ENCODE peak calls at places on chromosomes 11 and 22, in four cellular contexts. One of them, this sample, is unnamed.

GRCh38 chr22:24247011-24247507 is 2.2 kb upstream of the GGT5 start:
- DNase-seq in right cardiac atrium: no peak
- DNase-seq in stimulated activated effector memory CD8-positive, alpha-beta T cell treated with anti-CD3 and anti-CD28 coated beads, Interleukin-12 subunit alpha, Interleukin-12 subunit beta, amount 100 ng/mL, for 72 hours: no peak
- DNase-seq in activated CD4-positive, alpha-beta T cell treated with anti-CD3 and anti-CD28 coated beads, Interleukin-2, amount 10 ng/mL, durations not matched to agents 7 days and 5 days: no peak
- DNase-seq in this sample: no peak

GRCh38 chr11:123518496-123519054 is 88.5 kb downstream of the GRAMD1B start:
- DNase-seq in activated CD4-positive, alpha-beta T cell treated with anti-CD3 and anti-CD28 coated beads, Interleukin-2, amount 10 ng/mL, durations not matched to agents 7 days and 5 days: no peak
- DNase-seq in stimulated activated effector memory CD8-positive, alpha-beta T cell treated with anti-CD3 and anti-CD28 coated beads, Interleukin-12 subunit alpha, Interleukin-12 subunit beta, amount 100 ng/mL, for 72 hours: no peak
- DNase-seq in right cardiac atrium: no peak
- DNase-seq in this sample: no peak

GRCh38 chr22:18091478-18091877 is 13.7 kb downstream of the PEX26 start:
- DNase-seq in stimulated activated effector memory CD8-positive, alpha-beta T cell treated with anti-CD3 and anti-CD28 coated beads, Interleukin-12 subunit alpha, Interleukin-12 subunit beta, amount 100 ng/mL, for 72 hours: no peak
- DNase-seq in activated CD4-positive, alpha-beta T cell treated with anti-CD3 and anti-CD28 coated beads, Interleukin-2, amount 10 ng/mL, durations not matched to agents 7 days and 5 days: no peak
- DNase-seq in right cardiac atrium: no peak
- DNase-seq in this sample: no peak

GRCh38 chr22:26927841-26928240 is 270.5 kb downstream of the MIAT start:
- DNase-seq in right cardiac atrium: no peak
- DNase-seq in stimulated activated effector memory CD8-positive, alpha-beta T cell treated with anti-CD3 and anti-CD28 coated beads, Interleukin-12 subunit alpha, Interleukin-12 subunit beta, amount 100 ng/mL, for 72 hours: no peak
- DNase-seq in activated CD4-positive, alpha-beta T cell treated with anti-CD3 and anti-CD28 coated beads, Interleukin-2, amount 10 ng/mL, durations not matched to agents 7 days and 5 days: no peak
- DNase-seq in this sample: no peak

GRCh38 chr11:94968334-94968958 is 4.9 kb downstream of the CWC15 start:
- DNase-seq in stimulated activated effector memory CD8-positive, alpha-beta T cell treated with anti-CD3 and anti-CD28 coated beads, Interleukin-12 subunit alpha, Interleukin-12 subunit beta, amount 100 ng/mL, for 72 hours: no peak
- DNase-seq in right cardiac atrium: no peak
- DNase-seq in activated CD4-positive, alpha-beta T cell treated with anti-CD3 and anti-CD28 coated beads, Interleukin-2, amount 10 ng/mL, durations not matched to agents 7 days and 5 days: no peak
- DNase-seq in this sample: no peak

GRCh38 chr22:20080445-20080775 is 369 bp downstream of the DGCR8 start:
- DNase-seq in right cardiac atrium: peak
- DNase-seq in activated CD4-positive, alpha-beta T cell treated with anti-CD3 and anti-CD28 coated beads, Interleukin-2, amount 10 ng/mL, durations not matched to agents 7 days and 5 days: peak
- DNase-seq in stimulated activated effector memory CD8-positive, alpha-beta T cell treated with anti-CD3 and anti-CD28 coated beads, Interleukin-12 subunit alpha, Interleukin-12 subunit beta, amount 100 ng/mL, for 72 hours: peak
- DNase-seq in this sample: peak

GRCh38 chr22:49983148-49984042 is 22.8 kb downstream of the PIM3 start:
- DNase-seq in right cardiac atrium: no peak
- DNase-seq in activated CD4-positive, alpha-beta T cell treated with anti-CD3 and anti-CD28 coated beads, Interleukin-2, amount 10 ng/mL, durations not matched to agents 7 days and 5 days: no peak
- DNase-seq in stimulated activated effector memory CD8-positive, alpha-beta T cell treated with anti-CD3 and anti-CD28 coated beads, Interleukin-12 subunit alpha, Interleukin-12 subunit beta, amount 100 ng/mL, for 72 hours: peak
- DNase-seq in this sample: peak

GRCh38 chr11:73839123-73839457 is 37.6 kb downstream of the COA4 start:
- DNase-seq in stimulated activated effector memory CD8-positive, alpha-beta T cell treated with anti-CD3 and anti-CD28 coated beads, Interleukin-12 subunit alpha, Interleukin-12 subunit beta, amount 100 ng/mL, for 72 hours: no peak
- DNase-seq in right cardiac atrium: no peak
- DNase-seq in activated CD4-positive, alpha-beta T cell treated with anti-CD3 and anti-CD28 coated beads, Interleukin-2, amount 10 ng/mL, durations not matched to agents 7 days and 5 days: no peak
- DNase-seq in this sample: no peak

GRCh38 chr11:75814369-75814685 is 683 bp upstream of the UVRAG start:
- DNase-seq in stimulated activated effector memory CD8-positive, alpha-beta T cell treated with anti-CD3 and anti-CD28 coated beads, Interleukin-12 subunit alpha, Interleukin-12 subunit beta, amount 100 ng/mL, for 72 hours: no peak
- DNase-seq in activated CD4-positive, alpha-beta T cell treated with anti-CD3 and anti-CD28 coated beads, Interleukin-2, amount 10 ng/mL, durations not matched to agents 7 days and 5 days: no peak
- DNase-seq in right cardiac atrium: no peak
- DNase-seq in this sample: no peak

GRCh38 chr22:38461057-38461413 is 6.0 kb upstream of the KCNJ4 start:
- DNase-seq in right cardiac atrium: no peak
- DNase-seq in activated CD4-positive, alpha-beta T cell treated with anti-CD3 and anti-CD28 coated beads, Interleukin-2, amount 10 ng/mL, durations not matched to agents 7 days and 5 days: no peak
- DNase-seq in stimulated activated effector memory CD8-positive, alpha-beta T cell treated with anti-CD3 and anti-CD28 coated beads, Interleukin-12 subunit alpha, Interleukin-12 subunit beta, amount 100 ng/mL, for 72 hours: no peak
- DNase-seq in this sample: no peak

GRCh38 chr22:49574861-49575702 is 252.6 kb downstream of the BRD1 start:
- DNase-seq in right cardiac atrium: peak
- DNase-seq in stimulated activated effector memory CD8-positive, alpha-beta T cell treated with anti-CD3 and anti-CD28 coated beads, Interleukin-12 subunit alpha, Interleukin-12 subunit beta, amount 100 ng/mL, for 72 hours: no peak
- DNase-seq in activated CD4-positive, alpha-beta T cell treated with anti-CD3 and anti-CD28 coated beads, Interleukin-2, amount 10 ng/mL, durations not matched to agents 7 days and 5 days: no peak
- DNase-seq in this sample: no peak

GRCh38 chr11:37963440-37963839 is 1365.4 kb upstream of the RAG2 start:
- DNase-seq in stimulated activated effector memory CD8-positive, alpha-beta T cell treated with anti-CD3 and anti-CD28 coated beads, Interleukin-12 subunit alpha, Interleukin-12 subunit beta, amount 100 ng/mL, for 72 hours: no peak
- DNase-seq in activated CD4-positive, alpha-beta T cell treated with anti-CD3 and anti-CD28 coated beads, Interleukin-2, amount 10 ng/mL, durations not matched to agents 7 days and 5 days: no peak
- DNase-seq in right cardiac atrium: no peak
- DNase-seq in this sample: no peak

GRCh38 chr22:22536916-22537315 is 16.8 kb upstream of the ZNF280A start:
- DNase-seq in activated CD4-positive, alpha-beta T cell treated with anti-CD3 and anti-CD28 coated beads, Interleukin-2, amount 10 ng/mL, durations not matched to agents 7 days and 5 days: no peak
- DNase-seq in stimulated activated effector memory CD8-positive, alpha-beta T cell treated with anti-CD3 and anti-CD28 coated beads, Interleukin-12 subunit alpha, Interleukin-12 subunit beta, amount 100 ng/mL, for 72 hours: no peak
- DNase-seq in right cardiac atrium: no peak
- DNase-seq in this sample: no peak

GRCh38 chr22:28600546-28601143 is 79.0 kb downstream of the TTC28 start:
- DNase-seq in right cardiac atrium: no peak
- DNase-seq in stimulated activated effector memory CD8-positive, alpha-beta T cell treated with anti-CD3 and anti-CD28 coated beads, Interleukin-12 subunit alpha, Interleukin-12 subunit beta, amount 100 ng/mL, for 72 hours: no peak
- DNase-seq in activated CD4-positive, alpha-beta T cell treated with anti-CD3 and anti-CD28 coated beads, Interleukin-2, amount 10 ng/mL, durations not matched to agents 7 days and 5 days: peak
- DNase-seq in this sample: peak

GRCh38 chr11:21411114-21411513 is 741.7 kb downstream of the NELL1 start:
- DNase-seq in stimulated activated effector memory CD8-positive, alpha-beta T cell treated with anti-CD3 and anti-CD28 coated beads, Interleukin-12 subunit alpha, Interleukin-12 subunit beta, amount 100 ng/mL, for 72 hours: no peak
- DNase-seq in activated CD4-positive, alpha-beta T cell treated with anti-CD3 and anti-CD28 coated beads, Interleukin-2, amount 10 ng/mL, durations not matched to agents 7 days and 5 days: no peak
- DNase-seq in right cardiac atrium: no peak
- DNase-seq in this sample: no peak

GRCh38 chr22:49764151-49764581 is 63.5 kb downstream of the BRD1 start:
- DNase-seq in activated CD4-positive, alpha-beta T cell treated with anti-CD3 and anti-CD28 coated beads, Interleukin-2, amount 10 ng/mL, durations not matched to agents 7 days and 5 days: peak
- DNase-seq in stimulated activated effector memory CD8-positive, alpha-beta T cell treated with anti-CD3 and anti-CD28 coated beads, Interleukin-12 subunit alpha, Interleukin-12 subunit beta, amount 100 ng/mL, for 72 hours: no peak
- DNase-seq in right cardiac atrium: peak
- DNase-seq in this sample: no peak

GRCh38 chr11:96328395-96329010 is 14.5 kb downstream of the MAML2 start:
- DNase-seq in right cardiac atrium: no peak
- DNase-seq in activated CD4-positive, alpha-beta T cell treated with anti-CD3 and anti-CD28 coated beads, Interleukin-2, amount 10 ng/mL, durations not matched to agents 7 days and 5 days: no peak
- DNase-seq in stimulated activated effector memory CD8-positive, alpha-beta T cell treated with anti-CD3 and anti-CD28 coated beads, Interleukin-12 subunit alpha, Interleukin-12 subunit beta, amount 100 ng/mL, for 72 hours: no peak
- DNase-seq in this sample: no peak

GRCh38 chr22:48662476-48663150 is 1165.1 kb downstream of the BRD1 start:
- DNase-seq in activated CD4-positive, alpha-beta T cell treated with anti-CD3 and anti-CD28 coated beads, Interleukin-2, amount 10 ng/mL, durations not matched to agents 7 days and 5 days: no peak
- DNase-seq in right cardiac atrium: peak
- DNase-seq in stimulated activated effector memory CD8-positive, alpha-beta T cell treated with anti-CD3 and anti-CD28 coated beads, Interleukin-12 subunit alpha, Interleukin-12 subunit beta, amount 100 ng/mL, for 72 hours: no peak
- DNase-seq in this sample: no peak

GRCh38 chr11:60500276-60500935 is 7.8 kb downstream of the MS4A12 start:
- DNase-seq in right cardiac atrium: no peak
- DNase-seq in activated CD4-positive, alpha-beta T cell treated with anti-CD3 and anti-CD28 coated beads, Interleukin-2, amount 10 ng/mL, durations not matched to agents 7 days and 5 days: no peak
- DNase-seq in stimulated activated effector memory CD8-positive, alpha-beta T cell treated with anti-CD3 and anti-CD28 coated beads, Interleukin-12 subunit alpha, Interleukin-12 subunit beta, amount 100 ng/mL, for 72 hours: no peak
- DNase-seq in this sample: no peak

GRCh38 chr11:16831281-16832192 is 93.1 kb downstream of the C11orf58 start:
- DNase-seq in right cardiac atrium: no peak
- DNase-seq in stimulated activated effector memory CD8-positive, alpha-beta T cell treated with anti-CD3 and anti-CD28 coated beads, Interleukin-12 subunit alpha, Interleukin-12 subunit beta, amount 100 ng/mL, for 72 hours: no peak
- DNase-seq in activated CD4-positive, alpha-beta T cell treated with anti-CD3 and anti-CD28 coated beads, Interleukin-2, amount 10 ng/mL, durations not matched to agents 7 days and 5 days: no peak
- DNase-seq in this sample: no peak

GRCh38 chr22:23504522-23504921 is 75.6 kb downstream of the IGLL1 start:
- DNase-seq in right cardiac atrium: no peak
- DNase-seq in stimulated activated effector memory CD8-positive, alpha-beta T cell treated with anti-CD3 and anti-CD28 coated beads, Interleukin-12 subunit alpha, Interleukin-12 subunit beta, amount 100 ng/mL, for 72 hours: no peak
- DNase-seq in activated CD4-positive, alpha-beta T cell treated with anti-CD3 and anti-CD28 coated beads, Interleukin-2, amount 10 ng/mL, durations not matched to agents 7 days and 5 days: no peak
- DNase-seq in this sample: no peak

GRCh38 chr11:12064136-12064953 is 46.0 kb upstream of the MICAL2 start:
- DNase-seq in stimulated activated effector memory CD8-positive, alpha-beta T cell treated with anti-CD3 and anti-CD28 coated beads, Interleukin-12 subunit alpha, Interleukin-12 subunit beta, amount 100 ng/mL, for 72 hours: no peak
- DNase-seq in activated CD4-positive, alpha-beta T cell treated with anti-CD3 and anti-CD28 coated beads, Interleukin-2, amount 10 ng/mL, durations not matched to agents 7 days and 5 days: no peak
- DNase-seq in right cardiac atrium: no peak
- DNase-seq in this sample: no peak

GRCh38 chr11:131099746-131100145 is 183.5 kb upstream of the SNX19 start:
- DNase-seq in right cardiac atrium: no peak
- DNase-seq in stimulated activated effector memory CD8-positive, alpha-beta T cell treated with anti-CD3 and anti-CD28 coated beads, Interleukin-12 subunit alpha, Interleukin-12 subunit beta, amount 100 ng/mL, for 72 hours: no peak
- DNase-seq in activated CD4-positive, alpha-beta T cell treated with anti-CD3 and anti-CD28 coated beads, Interleukin-2, amount 10 ng/mL, durations not matched to agents 7 days and 5 days: no peak
- DNase-seq in this sample: no peak

This sample was measured in NCI-H146.